ENCODE peak calls at places on chromosomes 4 and X, in five cellular contexts. O is fibroblast of pulmonary artery, V is adipocyte, Q is WERI-Rb-1, Z is vagina. W is an unnamed sample.

GRCh38 chrX:23403849-23404248 is 69.2 kb downstream of the PTCHD1 start:
- DNase-seq in O (no peak), V (no peak), Q (peak), Z (no peak), W (no peak)

GRCh38 chrX:136185409-136186022 is 38.2 kb downstream of the FHL1 start:
- DNase-seq in O (peak), V (peak), Q (no peak), Z (no peak), W (no peak)

GRCh38 chrX:40158036-40158706 is 60.4 kb upstream of the BCOR start:
- DNase-seq in O (peak), V (peak), Q (peak), Z (no peak), W (no peak)

GRCh38 chr4:18571252-18571885 is 549.8 kb upstream of the LCORL start:
- DNase-seq in O (no peak), V (no peak), Q (peak), Z (no peak), W (no peak)

GRCh38 chr4:169634975-169635374 is 14.6 kb downstream of the CLCN3 start:
- DNase-seq in O (no peak), V (no peak), Q (no peak), Z (no peak), W (no peak)

GRCh38 chr4:7800996-7801395 is 138.7 kb downstream of the AFAP1 start:
- DNase-seq in O (no peak), V (no peak), Q (no peak), Z (no peak), W (no peak)

GRCh38 chr4:46844325-46844917 is 64.6 kb downstream of the COX7B2 start:
- DNase-seq in O (peak), V (peak), Q (peak), Z (no peak), W (peak)

GRCh38 chrX:20270557-20270880 is 3.8 kb upstream of the RPS6KA3 start:
- DNase-seq in O (peak), V (peak), Q (no peak), Z (no peak), W (no peak)

GRCh38 chr4:58749206-58749605 is 1639.0 kb upstream of the IGFBP7 start:
- DNase-seq in O (no peak), V (no peak), Q (no peak), Z (no peak), W (no peak)

GRCh38 chr4:30094866-30095265 is 625.3 kb upstream of the PCDH7 start:
- DNase-seq in O (peak), V (no peak), Q (no peak), Z (no peak), W (no peak)

GRCh38 chr4:1045193-1045594 is 33.8 kb downstream of the FGFRL1 start:
- DNase-seq in O (no peak), V (no peak), Q (no peak), Z (no peak), W (no peak)

GRCh38 chrX:110403839-110404238 is 45.2 kb downstream of the RTL9 start:
- DNase-seq in O (no peak), V (peak), Q (no peak), Z (no peak), W (no peak)

GRCh38 chr4:38563703-38564490 is 100.1 kb upstream of the KLF3 start:
- DNase-seq in O (peak), V (peak), Q (peak), Z (no peak), W (no peak)

GRCh38 chrX:149871940-149872339 is 9.0 kb upstream of the MAGEA8 start:
- DNase-seq in O (peak), V (no peak), Q (peak), Z (no peak), W (peak)

GRCh38 chr4:76874176-76874575 is 23.8 kb downstream of the SOWAHB start:
- DNase-seq in O (no peak), V (no peak), Q (no peak), Z (no peak), W (peak)

GRCh38 chr4:1206299-1207156 is 34.1 kb upstream of the SPON2 start:
- DNase-seq in O (no peak), V (no peak), Q (peak), Z (no peak), W (no peak)

GRCh38 chr4:98658287-98659105 is at the start of gene TSPAN5:
- DNase-seq in O (peak), V (peak), Q (peak), Z (no peak), W (peak)

GRCh38 chr4:74121643-74122579 is 22.9 kb upstream of the CXCL2 start:
- DNase-seq in O (no peak), V (no peak), Q (no peak), Z (no peak), W (no peak)

GRCh38 chrX:155056877-155057792 is 13.8 kb downstream of the CMC4 start:
- DNase-seq in O (peak), V (peak), Q (peak), Z (no peak), W (peak)
- H3K4me3 ChIP-seq in O (no peak), V (peak), Q (no peak), Z (no peak), W (peak)

DNA sequence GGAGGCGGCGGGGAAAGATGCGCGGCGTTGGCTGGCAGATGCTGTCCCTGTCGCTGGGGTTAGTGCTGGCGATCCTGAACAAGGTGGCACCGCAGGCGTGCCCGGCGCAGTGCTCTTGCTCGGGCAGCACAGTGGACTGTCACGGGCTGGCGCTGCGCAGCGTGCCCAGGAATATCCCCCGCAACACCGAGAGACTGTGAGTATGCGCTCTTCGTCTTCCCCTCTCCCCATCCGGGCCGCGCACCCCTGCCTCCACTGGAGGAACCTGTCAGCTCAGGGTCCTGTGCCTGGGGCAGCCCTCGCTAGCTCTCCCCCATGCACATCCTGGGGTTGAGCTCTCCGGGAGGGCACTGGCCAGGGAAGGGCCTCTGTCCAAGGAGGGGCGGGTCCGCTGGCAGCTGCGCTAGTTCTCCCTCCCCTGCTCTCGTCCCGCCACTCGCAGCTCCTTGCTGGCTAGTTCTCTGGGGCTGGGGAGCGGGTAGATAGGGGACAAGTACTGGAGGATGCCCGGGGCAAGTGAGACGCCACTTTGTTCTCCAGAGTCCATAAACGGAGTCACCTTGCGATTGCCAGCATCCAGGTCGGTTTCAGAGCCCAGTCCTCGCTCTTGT is 2.2 kb downstream of the SLIT2 start:
- DNase-seq in O (peak), V (peak), Q (peak), Z (no peak), W (no peak)
- H3K4me3 ChIP-seq in O (peak), V (peak), Q (peak), Z (peak), W (no peak)

GRCh38 chrX:108737754-108738153 is 1.4 kb upstream of the IRS4 start:
- DNase-seq in O (no peak), V (no peak), Q (no peak), Z (no peak), W (no peak)
- H3K4me3 ChIP-seq in O (no peak), V (no peak), Q (no peak), Z (no peak), W (no peak)

DNA sequence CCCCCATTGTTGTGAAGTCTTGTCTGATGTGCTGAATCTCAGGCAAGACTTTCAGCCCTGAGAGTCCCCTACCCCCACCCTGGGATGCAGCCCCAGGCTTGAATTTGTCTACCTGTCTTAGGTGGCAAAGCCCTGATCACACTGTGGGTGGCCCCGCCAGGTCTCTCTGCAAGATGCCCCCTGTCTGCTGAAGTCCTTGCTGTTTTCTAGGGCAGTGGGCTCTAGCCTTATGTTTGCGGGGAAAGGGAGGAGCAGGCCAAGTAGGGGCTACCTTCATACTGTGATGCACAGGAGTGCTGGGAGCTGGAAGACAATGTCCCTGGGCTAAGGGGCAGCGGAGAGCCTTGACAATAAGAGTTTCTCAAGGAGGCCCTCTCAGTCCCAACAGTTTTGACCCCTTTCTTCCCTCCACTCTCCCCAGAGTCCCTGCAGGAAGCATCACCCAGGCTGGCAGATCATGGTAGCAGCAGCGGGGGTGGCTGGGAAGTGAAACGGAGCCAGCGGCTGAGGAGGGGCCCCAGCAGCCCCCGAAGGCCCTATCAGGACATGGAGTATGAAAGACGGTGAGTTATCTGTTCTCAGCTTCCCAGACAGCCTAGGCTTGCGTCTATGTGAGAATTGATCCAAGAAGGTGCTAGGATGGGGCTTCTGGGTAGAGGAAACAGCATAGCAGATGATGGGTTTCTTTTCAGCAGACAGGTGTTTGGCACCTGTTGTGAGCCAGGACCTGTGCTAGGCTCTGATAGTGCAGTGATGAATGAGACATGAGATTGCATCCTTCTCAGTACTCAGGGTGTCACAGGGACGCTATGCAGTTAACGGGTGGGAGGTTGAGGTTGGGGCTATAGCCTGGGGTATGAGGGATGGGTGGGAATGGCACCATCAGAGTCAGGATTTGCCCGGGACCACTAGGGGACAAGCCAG is 2.2 kb downstream of the RBM10 start:
- DNase-seq in O (no peak), V (no peak), Q (no peak), Z (no peak), W (no peak)
- H3K4me3 ChIP-seq in O (peak), V (peak), Q (no peak), Z (peak), W (peak)

GRCh38 chr4:3046623-3047022 is 27.7 kb downstream of the HTT-AS start:
- DNase-seq in O (no peak), V (no peak), Q (no peak), Z (no peak), W (no peak)
- H3K4me3 ChIP-seq in O (no peak), V (no peak), Q (no peak), Z (no peak), W (no peak)